ENCODE peak calls at places on chromosomes 11 and 22, in eight cellular contexts. G is HCT116; E is spleen; Y is aorta; Z is gastrocnemius medialis; D is GM23338; M is CD4-positive, CD25-positive, alpha-beta regulatory T cell; L is DND-41. U is an unnamed sample. For H3K4me1, the result is how much of the 10 kb centered on the place peaks cover.

GRCh38 chr11:87265132-87265531 is 227.4 kb downstream of the TMEM135 start:
- DNase-seq in G (no peak), E (no peak), Y (no peak), Z (no peak), D (no peak), M (no peak), L (no peak), U (no peak)

GRCh38 chr22:26432619-26433311 is 3.7 kb downstream of the ASPHD2 start:
- DNase-seq in G (no peak), E (no peak), Y (no peak), Z (no peak), D (no peak), M (no peak), L (no peak), U (no peak)

GRCh38 chr11:3880724-3881123 is 25.3 kb downstream of the STIM1 start:
- DNase-seq in G (no peak), E (no peak), Y (no peak), Z (no peak), D (no peak), M (no peak), L (no peak), U (no peak)

GRCh38 chr11:83566948-83567347 is 280.8 kb upstream of the CCDC90B start:
- DNase-seq in G (no peak), E (no peak), Y (no peak), Z (no peak), D (no peak), M (no peak), L (no peak), U (no peak)

GRCh38 chr11:33769542-33769941 is 4.8 kb downstream of the FBXO3 start:
- DNase-seq in G (no peak), E (no peak), Y (no peak), Z (no peak), D (no peak), M (no peak), L (no peak), U (no peak)

GRCh38 chr11:67033661-67034166 is 10.8 kb downstream of the SYT12 start:
- DNase-seq in G (no peak), E (no peak), Y (no peak), Z (no peak), D (no peak), M (no peak), L (no peak), U (no peak)

GRCh38 chr11:67252831-67253239 is 13.4 kb upstream of the GRK2 start:
- DNase-seq in G (no peak), E (no peak), Y (peak), Z (peak), D (peak), M (no peak), L (peak), U (no peak)

GRCh38 chr11:13168281-13168680 is 109.3 kb upstream of the BMAL1 start:
- DNase-seq in G (no peak), E (no peak), Y (no peak), Z (no peak), D (no peak), M (no peak), L (no peak), U (no peak)

GRCh38 chr11:122099345-122100045 is 16.5 kb downstream of the BLID start:
- DNase-seq in G (no peak), E (no peak), Y (no peak), Z (peak), D (no peak), M (no peak), L (no peak), U (no peak)

GRCh38 chr11:12963789-12964536 is 45.2 kb upstream of the RASSF10 start:
- DNase-seq in G (peak), E (no peak), Y (peak), Z (peak), D (peak), M (peak), L (peak), U (peak)

GRCh38 chr11:11842426-11843008 is 745 bp downstream of the USP47 start:
- DNase-seq in G (peak), E (no peak), Y (peak), Z (peak), D (peak), M (peak), L (peak), U (no peak)

GRCh38 chr11:79471071-79471470 is 30.2 kb upstream of the TENM4 start:
- DNase-seq in G (no peak), E (no peak), Y (no peak), Z (no peak), D (peak), M (no peak), L (no peak), U (no peak)

GRCh38 chr11:70415176-70415575 is 16.8 kb downstream of the CTTN start:
- DNase-seq in G (no peak), E (no peak), Y (no peak), Z (peak), D (no peak), M (no peak), L (no peak), U (no peak)

GRCh38 chr11:88779551-88779950 is 286.2 kb downstream of the GRM5 start:
- DNase-seq in G (no peak), E (no peak), Y (no peak), Z (no peak), D (no peak), M (no peak), L (no peak), U (no peak)

GRCh38 chr11:2844116-2844515 is 41.5 kb downstream of the CDKN1C start:
- DNase-seq in G (peak), E (no peak), Y (no peak), Z (no peak), D (no peak), M (no peak), L (peak), U (no peak)

GRCh38 chr11:68999093-68999747 is 13.8 kb downstream of the MRGPRF start:
- DNase-seq in G (no peak), E (peak), Y (peak), Z (no peak), D (no peak), M (no peak), L (no peak), U (peak)

GRCh38 chr22:25746012-25746373 is 4.0 kb downstream of the MYO18B start:
- DNase-seq in G (no peak), E (no peak), Y (no peak), Z (no peak), D (no peak), M (no peak), L (no peak), U (no peak)

GRCh38 chr11:75383246-75383645 is 16.1 kb upstream of the RPS3 start:
- DNase-seq in G (no peak), E (peak), Y (no peak), Z (no peak), D (peak), M (no peak), L (no peak), U (no peak)

GRCh38 chr11:1486054-1486825 is at the start of gene MOB2:
- DNase-seq in G (no peak), E (peak), Y (peak), Z (peak), D (peak), M (no peak), L (no peak), U (peak)

GRCh38 chr11:46369458-46370152 is 11.9 kb upstream of the MDK start:
- DNase-seq in G (peak), E (peak), Y (no peak), Z (no peak), D (peak), M (no peak), L (peak), U (peak)

GRCh38 chr11:7196396-7197146 is 55.1 kb upstream of the SYT9 start:
- DNase-seq in G (no peak), E (no peak), Y (no peak), Z (no peak), D (no peak), M (no peak), L (no peak), U (no peak)

GRCh38 chr11:1881442-1882264 is 10.0 kb downstream of the PRR33 start:
- DNase-seq in G (no peak), E (peak), Y (no peak), Z (peak), D (no peak), M (no peak), L (no peak), U (peak)

GRCh38 chr11:1839924-1840779 is 1.4 kb downstream of the TNNI2 start:
- DNase-seq in G (no peak), E (peak), Y (peak), Z (peak), D (no peak), M (no peak), L (no peak), U (peak)

GRCh38 chr11:8713760-8714159 is 31.2 kb downstream of the RPL27A start:
- DNase-seq in G (no peak), E (no peak), Y (no peak), Z (no peak), D (no peak), M (no peak), L (no peak), U (no peak)

GRCh38 chr11:120334894-120335462 is 1.2 kb upstream of the ARHGEF12 start:
- DNase-seq in G (no peak), E (no peak), Y (no peak), Z (peak), D (peak), M (peak), L (peak), U (peak)

DNA sequence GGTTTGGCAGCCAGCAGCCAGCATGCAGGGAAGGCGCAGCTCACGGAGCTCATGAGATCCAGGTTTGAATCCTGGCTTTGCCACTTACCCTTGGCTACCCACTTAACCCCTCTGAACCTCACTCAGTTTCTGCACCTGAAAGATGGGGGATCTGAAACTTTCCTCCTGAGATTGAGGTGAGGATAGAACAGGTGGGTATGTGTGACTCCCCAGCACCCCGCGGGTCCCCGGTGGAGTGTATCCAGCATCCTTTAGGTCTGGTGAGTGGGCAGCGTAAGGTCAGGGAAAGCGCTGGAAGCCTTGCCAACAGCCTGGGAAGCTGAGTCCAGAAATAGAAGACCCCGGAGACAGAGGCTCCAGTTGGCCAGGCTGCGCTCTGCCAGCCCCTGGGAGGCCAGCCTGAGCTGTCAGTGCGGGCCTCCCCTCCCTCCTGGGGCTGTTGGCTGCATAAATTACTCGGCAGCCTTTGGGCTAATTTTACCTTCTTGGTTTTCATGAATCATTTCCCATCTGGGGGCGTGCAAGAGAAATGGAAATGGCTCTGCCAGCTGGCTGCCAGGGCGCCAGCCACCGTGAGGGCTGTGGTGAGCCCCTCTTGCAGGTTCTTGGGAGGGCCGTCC is 17.6 kb downstream of the PRDM11 start:
- DNase-seq in G (no peak), E (peak), Y (peak), Z (no peak), D (no peak), M (no peak), L (no peak), U (no peak)
- H3K4me1 ChIP-seq in G (under half), E (under half), Y (under half), Z (under half), D (under half), M (under half), L (under half), U (half or more)

GRCh38 chr22:44570476-44571445 is 72.7 kb upstream of the RTL6 start:
- DNase-seq in G (no peak), E (no peak), Y (no peak), Z (no peak), D (no peak), M (no peak), L (no peak), U (no peak)
- H3K4me3 ChIP-seq in G (no peak), E (no peak), Y (no peak), Z (no peak), D (no peak), M (no peak), L (no peak), U (no peak)

GRCh38 chr22:19065929-19066328 is 56.3 kb downstream of the DGCR2 start:
- DNase-seq in G (no peak), E (peak), Y (no peak), Z (no peak), D (no peak), M (no peak), L (no peak), U (no peak)
- H3K27ac ChIP-seq in G (no peak), E (no peak), Y (no peak), Z (no peak), D (no peak), M (no peak), L (no peak), U (no peak)

GRCh38 chr22:46585340-46586122 is 34.7 kb upstream of the GRAMD4 start:
- DNase-seq in G (no peak), E (no peak), Y (peak), Z (no peak), D (no peak), M (no peak), L (no peak), U (no peak)
- H3K4me1 ChIP-seq in G (under half), E (half or more), Y (under half), Z (under half), D (under half), M (under half), L (half or more), U (half or more)

GRCh38 chr11:103380031-103380430 is 270.8 kb downstream of the DYNC2H1 start:
- DNase-seq in G (no peak), E (no peak), Y (no peak), Z (no peak), D (no peak), M (no peak), L (no peak), U (no peak)

GRCh38 chr11:103378931-103379330 is 269.7 kb downstream of the DYNC2H1 start:
- DNase-seq in G (no peak), E (no peak), Y (no peak), Z (no peak), D (no peak), M (no peak), L (no peak), U (no peak)

GRCh38 chr11:103384652-103385051 is 275.4 kb downstream of the DYNC2H1 start:
- DNase-seq in G (no peak), E (no peak), Y (no peak), Z (no peak), D (no peak), M (no peak), L (no peak), U (no peak)
- H3K4me3 ChIP-seq in G (no peak), E (no peak), Y (no peak), Z (no peak), D (no peak), M (no peak), L (no peak), U (no peak)

DNA sequence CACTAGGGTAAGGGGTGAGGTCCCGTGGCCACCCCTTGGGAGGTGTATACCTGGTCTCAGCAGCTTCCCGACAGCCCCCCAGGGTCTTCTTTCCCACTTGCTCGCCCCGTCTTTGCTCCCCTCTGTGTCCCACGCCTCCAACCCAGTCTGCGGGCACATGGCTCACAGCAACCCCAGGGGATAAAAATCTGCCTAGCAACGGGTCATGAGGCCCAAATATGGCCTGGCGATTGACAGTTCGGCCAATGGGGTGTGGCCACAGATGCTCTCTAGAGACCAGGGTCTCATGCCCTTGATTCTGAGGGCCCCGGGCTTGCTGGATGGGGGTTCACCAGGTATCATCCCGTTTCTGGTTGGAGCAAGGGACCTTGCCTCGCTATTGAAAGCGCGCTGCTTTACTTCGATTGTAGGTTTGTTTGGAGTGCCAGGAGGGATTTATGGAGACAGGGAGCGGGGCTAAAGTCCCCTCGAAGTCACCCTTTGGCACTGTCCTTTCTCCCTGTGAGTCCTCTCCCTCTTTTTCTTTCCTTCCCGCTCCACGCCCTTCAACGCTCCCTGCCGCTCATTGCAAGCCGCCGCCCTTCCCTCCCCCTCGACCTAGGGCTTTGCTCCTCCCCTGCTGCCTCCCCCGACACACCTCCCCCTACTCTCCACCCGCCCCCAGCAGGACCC is 41.4 kb downstream of the AHNAK start:
- DNase-seq in G (no peak), E (no peak), Y (peak), Z (no peak), D (peak), M (no peak), L (no peak), U (peak)
- H3K27ac ChIP-seq in G (no peak), E (no peak), Y (no peak), Z (no peak), D (no peak), M (no peak), L (no peak), U (no peak)

GRCh38 chr11:108007819-108008218 is 879 bp upstream of the CUL5 start:
- DNase-seq in G (no peak), E (peak), Y (no peak), Z (no peak), D (no peak), M (no peak), L (no peak), U (no peak)
- H3K4me1 ChIP-seq in G (under half), E (under half), Y (under half), Z (under half), D (under half), M (under half), L (under half), U (under half)